ENCODE peak calls at places on chromosomes 16 and 17, in six cellular contexts. K, Q, G, J, V and I are unnamed samples.

GRCh38 chr16:86925067-86925791 is 346.9 kb downstream of the FOXL1 start:
- DNase-seq in K (no peak), V (peak; percentile 91), G (no peak), J (peak; percentile 70), Q (no peak), I (no peak)

GRCh38 chr17:43952724-43953666 is 745 bp downstream of the PYY start:
- DNase-seq in G (no peak), Q (no peak), K (no peak), J (no peak), V (no peak), I (no peak)

GRCh38 chr17:31584436-31585279 is 193.2 kb downstream of the RAB11FIP4 start:
- DNase-seq in Q (no peak), K (no peak), J (no peak), V (no peak), G (no peak), I (no peak)

GRCh38 chr17:66002807-66003206 is 189.1 kb downstream of the CEP112 start:
- DNase-seq in V (no peak), J (no peak), Q (no peak), G (no peak), K (no peak), I (no peak)

GRCh38 chr17:13076905-13077304 is 59.1 kb upstream of the ELAC2 start:
- DNase-seq in K (no peak), V (no peak), J (no peak), Q (no peak), G (no peak), I (no peak)

GRCh38 chr17:82246365-82247174 is 17.7 kb downstream of the SLC16A3 start:
- DNase-seq in J (no peak), G (no peak), V (no peak), K (peak; percentile 92), Q (no peak), I (peak; percentile 71)

GRCh38 chr16:1871974-1872635 is at the start of gene MEIOB:
- DNase-seq in V (no peak), J (no peak), Q (peak; percentile 13), K (peak; percentile 46), G (no peak), I (peak; percentile 60)

GRCh38 chr17:57484826-57485565 is 228.7 kb downstream of the MSI2 start:
- DNase-seq in Q (no peak), V (no peak), J (no peak), G (no peak), K (no peak), I (no peak)

GRCh38 chr17:41659813-41660212 is 28.9 kb upstream of the EIF1 start:
- DNase-seq in G (no peak), J (no peak), K (no peak), V (no peak), Q (no peak), I (no peak)

GRCh38 chr16:31131841-31132271 is 3.7 kb downstream of the PRSS8 start:
- DNase-seq in G (no peak), J (no peak), Q (no peak), V (no peak), K (no peak), I (peak; percentile 60)

GRCh38 chr16:68400083-68400923 is 48.0 kb downstream of the SMPD3 start:
- DNase-seq in Q (no peak), K (no peak), J (no peak), G (no peak), V (no peak), I (no peak)

GRCh38 chr17:60640503-60640902 is 37.1 kb upstream of the BCAS3 start:
- DNase-seq in V (no peak), J (no peak), K (peak; percentile 31), Q (no peak), G (peak; percentile 59), I (peak; percentile 40)

GRCh38 chr17:64496348-64496785 is 487 bp downstream of the POLG2 start:
- DNase-seq in Q (no peak), V (no peak), G (peak; percentile 23), K (no peak), J (no peak), I (peak; percentile 25)

GRCh38 chr17:83012873-83013778 is 66.3 kb upstream of the METRNL start:
- DNase-seq in J (peak; percentile 85), K (no peak), Q (no peak), G (no peak), V (no peak), I (no peak)

GRCh38 chr16:89357055-89357454 is 133.3 kb downstream of the ANKRD11 start:
- DNase-seq in J (no peak), K (no peak), V (no peak), Q (no peak), G (no peak), I (no peak)

GRCh38 chr16:68324780-68325357 is 14.1 kb downstream of the PRMT7 start:
- DNase-seq in J (no peak), G (no peak), V (no peak), K (no peak), Q (no peak), I (no peak)

GRCh38 chr17:77365584-77366186 is 224.9 kb downstream of the SEC14L1 start:
- DNase-seq in V (peak; percentile 79), J (no peak), G (no peak), K (peak; percentile 80), Q (no peak), I (peak; percentile 71)

GRCh38 chr17:82367724-82368524 is 3.6 kb upstream of the UTS2R start:
- DNase-seq in K (no peak), G (peak; percentile 54), V (no peak), Q (no peak), J (no peak), I (peak; percentile 8)

GRCh38 chr16:75116081-75116910 is at the start of gene LDHD:
- DNase-seq in Q (no peak), J (no peak), K (peak; percentile 86), V (peak; percentile 95), G (peak; percentile 78), I (peak; percentile 64)

GRCh38 chr16:57299009-57299718 is 14.7 kb upstream of the PLLP start:
- DNase-seq in Q (no peak), J (peak; percentile 36), K (peak; percentile 80), V (peak; percentile 55), G (no peak), I (peak; percentile 92)

GRCh38 chr16:81633680-81634379 is 145.3 kb upstream of the PLCG2 start:
- DNase-seq in G (no peak), Q (no peak), J (no peak), V (no peak), K (no peak), I (no peak)

GRCh38 chr17:21358185-21358584 is 18.0 kb upstream of the KCNJ12 start:
- DNase-seq in V (no peak), J (no peak), G (no peak), K (no peak), Q (no peak), I (no peak)

GRCh38 chr17:75371339-75371738 is 34.1 kb downstream of the GRB2 start:
- DNase-seq in J (no peak), G (no peak), Q (no peak), V (no peak), K (no peak), I (no peak)

GRCh38 chr17:76246080-76247066 is 6.1 kb upstream of the RNF157 start:
- DNase-seq in G (no peak), K (no peak), J (no peak), V (no peak), Q (peak; percentile 85), I (no peak)

GRCh38 chr17:41860254-41860931 is 4.8 kb downstream of the KLHL11 start:
- DNase-seq in V (no peak), G (no peak), J (no peak), K (no peak), Q (no peak), I (no peak)

GRCh38 chr17:61294777-61295176 is 104.9 kb upstream of the TBX2 start:
- DNase-seq in V (peak; percentile 79), Q (no peak), K (peak; percentile 50), G (no peak), J (no peak), I (peak; percentile 52)

GRCh38 chr16:82481455-82481854 is 145.3 kb upstream of the CDH13 start:
- DNase-seq in V (no peak), Q (no peak), G (no peak), J (no peak), K (no peak), I (no peak)

GRCh38 chr16:58509256-58510096 is 5.8 kb upstream of the SETD6 start:
- DNase-seq in J (no peak), K (no peak), V (no peak), G (no peak), Q (no peak), I (no peak)

GRCh38 chr17:76736349-76737081 is 616 bp downstream of the SRSF2 start:
- DNase-seq in Q (peak; percentile 82), V (no peak), K (no peak), G (no peak), J (no peak), I (peak; percentile 66)

GRCh38 chr16:588889-589657 is 793 bp upstream of the RAB40C start:
- DNase-seq in K (peak; percentile 81), Q (peak; percentile 98), J (peak; percentile 68), V (peak; percentile 90), G (peak; percentile 87), I (peak; percentile 96)

GRCh38 chr16:67783353-67783725 is 23.0 kb downstream of the RANBP10 start:
- DNase-seq in G (no peak), Q (no peak), V (no peak), K (no peak), J (no peak), I (no peak)

GRCh38 chr17:75454193-75454592 is 2.2 kb upstream of the TMEM94 start:
- DNase-seq in J (no peak), Q (peak; percentile 37), K (no peak), G (no peak), V (no peak), I (peak; percentile 96)

GRCh38 chr17:82948081-82948511 is 108.3 kb upstream of the ZNF750 start:
- DNase-seq in K (no peak), Q (no peak), J (no peak), V (no peak), G (no peak), I (no peak)

GRCh38 chr16:56600398-56600999 is 7.9 kb upstream of the MT2A start:
- DNase-seq in J (no peak), V (peak; percentile 65), Q (no peak), G (no peak), K (peak; percentile 87), I (peak; percentile 73)

GRCh38 chr17:75909051-75909811 is 4.5 kb upstream of the MRPL38 start:
- DNase-seq in J (no peak), G (no peak), Q (no peak), K (no peak), V (no peak), I (no peak)

GRCh38 chr17:76139801-76140660 is 1.0 kb downstream of the FOXJ1 start:
- DNase-seq in Q (peak; percentile 73), K (no peak), G (no peak), V (no peak), J (no peak), I (no peak)

GRCh38 chr17:81453712-81454111 is 58.5 kb downstream of the BAHCC1 start:
- DNase-seq in J (no peak), Q (peak; percentile 60), K (no peak), V (no peak), G (no peak), I (no peak)